ENCODE peak calls at places on chromosome 7, in eight cellular contexts. R is CD8-positive, alpha-beta T cell; S is IMR-90; V is GM13977; X is transverse colon; J is NCI-H1105 treated with DMSO at 0.1 percent for 48 hours; Z is endothelial cell; L is GM12865. N is an unnamed sample.

GRCh38 chr7:113094517-113095249 is 8.1 kb upstream of the GPR85 start:
- DNase-seq in R (no peak), S (no peak), V (no peak), X (no peak), J (no peak), Z (no peak), L (no peak), N (no peak)

GRCh38 chr7:158531661-158532060 is 56.0 kb downstream of the PTPRN2 start:
- DNase-seq in R (no peak), S (no peak), V (no peak), X (no peak), J (peak), Z (no peak), L (no peak), N (no peak)

GRCh38 chr7:28986723-28987122 is 28.6 kb upstream of the TRIL start:
- DNase-seq in R (no peak), S (peak), V (no peak), X (no peak), J (no peak), Z (no peak), L (no peak), N (peak)

GRCh38 chr7:80027616-80028173 is 106.9 kb upstream of the GNAI1 start:
- DNase-seq in R (no peak), S (no peak), V (no peak), X (no peak), J (peak), Z (no peak), L (no peak), N (no peak)

GRCh38 chr7:1559626-1560590 is 3.9 kb upstream of the TMEM184A start:
- DNase-seq in R (no peak), S (no peak), V (no peak), X (no peak), J (no peak), Z (no peak), L (no peak), N (no peak)

GRCh38 chr7:138170298-138170697 is 94.0 kb downstream of the AKR1D1 start:
- DNase-seq in R (no peak), S (no peak), V (no peak), X (no peak), J (no peak), Z (no peak), L (no peak), N (no peak)

GRCh38 chr7:150805864-150806263 is 5.3 kb downstream of the TMEM176A start:
- DNase-seq in R (no peak), S (no peak), V (no peak), X (no peak), J (no peak), Z (no peak), L (no peak), N (no peak)

GRCh38 chr7:15007507-15007906 is 105.0 kb upstream of the DGKB start:
- DNase-seq in R (no peak), S (no peak), V (no peak), X (no peak), J (no peak), Z (peak), L (peak), N (peak)

GRCh38 chr7:139853576-139854511 is 24.8 kb downstream of the TBXAS1 start:
- DNase-seq in R (no peak), S (peak), V (no peak), X (peak), J (no peak), Z (no peak), L (no peak), N (peak)

GRCh38 chr7:99309141-99309540 is 16.6 kb upstream of the ARPC1A start:
- DNase-seq in R (no peak), S (no peak), V (no peak), X (no peak), J (no peak), Z (no peak), L (no peak), N (no peak)

GRCh38 chr7:132650498-132650897 is 74.2 kb upstream of the PLXNA4 start:
- DNase-seq in R (no peak), S (peak), V (no peak), X (no peak), J (no peak), Z (no peak), L (no peak), N (peak)

GRCh38 chr7:157684157-157684595 is 347.4 kb downstream of the DNAJB6 start:
- DNase-seq in R (no peak), S (no peak), V (no peak), X (no peak), J (no peak), Z (no peak), L (no peak), N (no peak)

GRCh38 chr7:39811161-39811614 is 138.9 kb upstream of the CDK13 start:
- DNase-seq in R (no peak), S (peak), V (no peak), X (no peak), J (peak), Z (no peak), L (no peak), N (no peak)

GRCh38 chr7:47816647-47817046 is 131.6 kb downstream of the PKD1L1 start:
- DNase-seq in R (no peak), S (peak), V (no peak), X (no peak), J (no peak), Z (no peak), L (no peak), N (peak)